ENCODE peak calls at places on chromosomes 11 and 22, in five cellular contexts. Q is ovary, L is GM12878, E is A549, J is stomach. N is an unnamed sample.

GRCh38 chr11:66950113-66950535 is 8.1 kb downstream of the PC start:
- DNase-seq in Q (no peak), L (no peak), E (peak; percentile 97), J (peak; percentile 78), N (no peak)

GRCh38 chr11:131195801-131196517 is 174.5 kb upstream of the NTM start:
- DNase-seq in Q (peak; percentile 42), L (no peak), E (no peak), J (peak; percentile 71), N (no peak)

GRCh38 chr11:30155428-30155827 is 75.4 kb upstream of the FSHB start:
- DNase-seq in Q (no peak), L (no peak), E (no peak), J (no peak), N (no peak)

GRCh38 chr11:6391548-6392134 is 1.4 kb downstream of the SMPD1 start:
- DNase-seq in Q (no peak), L (no peak), E (no peak), J (no peak), N (no peak)

GRCh38 chr22:30823015-30823370 is 128.3 kb downstream of the OSBP2 start:
- DNase-seq in Q (no peak), L (no peak), E (no peak), J (no peak), N (no peak)

GRCh38 chr11:2363816-2364370 is 13.2 kb upstream of the CD81 start:
- DNase-seq in Q (no peak), L (no peak), E (no peak), J (no peak), N (no peak)

GRCh38 chr11:106086850-106087249 is 9.4 kb downstream of the AASDHPPT start:
- DNase-seq in Q (no peak), L (no peak), E (no peak), J (no peak), N (no peak)

GRCh38 chr22:28244760-28245159 is 325.7 kb upstream of the PITPNB start:
- DNase-seq in Q (no peak), L (no peak), E (no peak), J (no peak), N (no peak)

GRCh38 chr11:11427185-11427944 is 74.3 kb upstream of the CSNK2A3 start:
- DNase-seq in Q (no peak), L (no peak), E (no peak), J (no peak), N (no peak)

GRCh38 chr11:93842461-93842860 is 8.0 kb downstream of the VSTM5 start:
- DNase-seq in Q (no peak), L (no peak), E (peak; percentile 24), J (peak; percentile 83), N (no peak)

GRCh38 chr11:125110996-125111340 is 458 bp downstream of the TMEM218 start:
- DNase-seq in Q (no peak), L (no peak), E (peak; percentile 5), J (no peak), N (no peak)

GRCh38 chr11:92841719-92842118 is 127.7 kb upstream of the MTNR1B start:
- DNase-seq in Q (no peak), L (no peak), E (no peak), J (no peak), N (no peak)

GRCh38 chr22:45552580-45553332 is 50.1 kb downstream of the FBLN1 start:
- DNase-seq in Q (peak; percentile 80), L (no peak), E (no peak), J (peak; percentile 30), N (no peak)

GRCh38 chr22:19577422-19577966 is 53.3 kb upstream of the CLDN5 start:
- DNase-seq in Q (no peak), L (no peak), E (no peak), J (no peak), N (no peak)

GRCh38 chr22:32286290-32286840 is 31.2 kb upstream of the SLC5A4 start:
- DNase-seq in Q (no peak), L (no peak), E (no peak), J (no peak), N (no peak)

GRCh38 chr11:41245704-41246398 is 213.6 kb downstream of the LRRC4C start:
- DNase-seq in Q (peak; percentile 10), L (no peak), E (no peak), J (no peak), N (no peak)

GRCh38 chr11:27315816-27316215 is 47.2 kb downstream of the CCDC34 start:
- DNase-seq in Q (no peak), L (no peak), E (no peak), J (no peak), N (no peak)

GRCh38 chr22:40611606-40612005 is 24.9 kb downstream of the MRTFA start:
- DNase-seq in Q (no peak), L (no peak), E (no peak), J (no peak), N (no peak)

GRCh38 chr11:86671386-86672006 is 920 bp downstream of the ME3 start:
- DNase-seq in Q (peak; percentile 96), L (no peak), E (peak; percentile 53), J (peak; percentile 56), N (peak; percentile 95)

GRCh38 chr11:26839911-26840705 is 118.2 kb upstream of the SLC5A12 start:
- DNase-seq in Q (no peak), L (no peak), E (no peak), J (no peak), N (no peak)

GRCh38 chr11:93784935-93785360 is 866 bp downstream of the MED17 start:
- DNase-seq in Q (no peak), L (no peak), E (no peak), J (no peak), N (no peak)

GRCh38 chr22:37338539-37339246 is 56.4 kb downstream of the CYTH4 start:
- DNase-seq in Q (no peak), L (no peak), E (no peak), J (peak; percentile 34), N (no peak)

GRCh38 chr11:44305643-44306468 is 4.1 kb downstream of the ALX4 start:
- DNase-seq in Q (no peak), L (no peak), E (no peak), J (peak; percentile 52), N (no peak)

GRCh38 chr22:30892286-30892685 is 76.3 kb downstream of the MORC2 start:
- DNase-seq in Q (no peak), L (no peak), E (no peak), J (peak; percentile 23), N (no peak)

GRCh38 chr11:70854891-70855556 is 397.4 kb downstream of the SHANK2 start:
- DNase-seq in Q (no peak), L (no peak), E (no peak), J (no peak), N (no peak)

GRCh38 chr11:69825941-69826340 is 6.7 kb upstream of the FGF3 start:
- DNase-seq in Q (no peak), L (no peak), E (no peak), J (no peak), N (no peak)

GRCh38 chr22:20580179-20580578 is 72.8 kb downstream of the MED15 start:
- DNase-seq in Q (no peak), L (no peak), E (no peak), J (no peak), N (no peak)

GRCh38 chr11:13110145-13110544 is 101.0 kb downstream of the RASSF10 start:
- DNase-seq in Q (no peak), L (no peak), E (no peak), J (no peak), N (no peak)

GRCh38 chr11:132084433-132084832 is 714.0 kb downstream of the NTM start:
- DNase-seq in Q (no peak), L (no peak), E (no peak), J (no peak), N (peak; percentile 21)

GRCh38 chr11:19279455-19279854 is 38.7 kb upstream of the E2F8 start:
- DNase-seq in Q (no peak), L (no peak), E (peak; percentile 16), J (no peak), N (no peak)

GRCh38 chr11:134645576-134645975 is 233.5 kb upstream of the B3GAT1 start:
- DNase-seq in Q (no peak), L (no peak), E (no peak), J (peak; percentile 9), N (no peak)

GRCh38 chr22:45248832-45249561 is 8.3 kb upstream of the KIAA0930 start:
- DNase-seq in Q (no peak), L (peak; percentile 78), E (no peak), J (no peak), N (no peak)

GRCh38 chr22:43884600-43885318 is 7.1 kb downstream of the PNPLA5 start:
- DNase-seq in Q (peak; percentile 81), L (peak; percentile 33), E (peak; percentile 48), J (peak; percentile 57), N (no peak)

GRCh38 chr11:123475478-123475877 is 45.4 kb downstream of the GRAMD1B start:
- DNase-seq in Q (no peak), L (no peak), E (peak; percentile 58), J (no peak), N (no peak)

GRCh38 chr11:65119670-65119995 is 2.1 kb upstream of the ZNHIT2 start:
- DNase-seq in Q (no peak), L (no peak), E (no peak), J (no peak), N (no peak)

GRCh38 chr11:118380571-118380970 is 20.8 kb upstream of the ATP5MG start:
- DNase-seq in Q (no peak), L (no peak), E (no peak), J (no peak), N (no peak)
- H3K27ac ChIP-seq in Q (no peak overlapping the region), L (no peak overlapping the region), E (no peak overlapping the region), J (no peak overlapping the region), N (no peak overlapping the region)

GRCh38 chr11:57787920-57788716 is 26.5 kb downstream of the CTNND1 start:
- DNase-seq in Q (no peak), L (peak; percentile 70), E (no peak), J (no peak), N (no peak)

GRCh38 chr11:57793711-57794110 is 32.1 kb downstream of the CTNND1 start:
- DNase-seq in Q (no peak), L (no peak), E (no peak), J (no peak), N (no peak)

GRCh38 chr11:57791321-57792059 is 29.9 kb downstream of the CTNND1 start:
- DNase-seq in Q (no peak), L (no peak), E (no peak), J (no peak), N (no peak)

GRCh38 chr11:57792060-57792541 is 30.5 kb downstream of the CTNND1 start:
- DNase-seq in Q (no peak), L (peak; percentile 93), E (no peak), J (peak; percentile 68), N (peak; percentile 92)

GRCh38 chr11:57792870-57793269 is 31.3 kb downstream of the CTNND1 start:
- DNase-seq in Q (no peak), L (no peak), E (peak; percentile 36), J (no peak), N (no peak)
- H3K4me3 ChIP-seq in Q (no peak overlapping the region), L (no peak overlapping the region), E (no peak overlapping the region), J (no peak overlapping the region), N (no peak overlapping the region)

GRCh38 chr22:41621099-41621910 is at the start of gene XRCC6:
- DNase-seq in Q (peak; percentile 100), L (peak; percentile 100), E (peak; percentile 99), J (peak; percentile 100), N (peak; percentile 100)
- TF ChIP-seq EP300 in Q (peak; percentile 68), L (no peak), E (no peak), J (peak; percentile 55), N (peak; percentile 50)

GRCh38 chr22:24321999-24322398 is 51.4 kb downstream of the SPECC1L start:
- DNase-seq in Q (no peak), L (no peak), E (no peak), J (no peak), N (no peak)
- H3K27ac ChIP-seq in Q (no peak overlapping the region), L (no peak overlapping the region), E (no peak overlapping the region), J (no peak overlapping the region), N (no peak overlapping the region)